ENCODE peak calls at places on chromosome 1, in four cellular contexts. One of them, this sample, is unnamed.

GRCh38 chr1:30514945-30515344 is 208.4 kb downstream of the MATN1 start:
- DNase-seq in NCI-H748 treated with DMSO at 0.1 percent for 48 hours: no peak
- DNase-seq in progenitor cell of endocrine pancreas: peak; percentile 4
- DNase-seq in NCI-H1930: no peak
- DNase-seq in this sample: no peak

GRCh38 chr1:198595765-198596164 is 43.1 kb upstream of the PTPRC start:
- DNase-seq in NCI-H1930: no peak
- DNase-seq in progenitor cell of endocrine pancreas: no peak
- DNase-seq in NCI-H748 treated with DMSO at 0.1 percent for 48 hours: no peak
- DNase-seq in this sample: no peak

GRCh38 chr1:24289937-24290595 is 29.1 kb upstream of the GRHL3 start:
- DNase-seq in progenitor cell of endocrine pancreas: no peak
- DNase-seq in NCI-H1930: peak; percentile 8
- DNase-seq in NCI-H748 treated with DMSO at 0.1 percent for 48 hours: no peak
- DNase-seq in this sample: peak; percentile 36

GRCh38 chr1:235919797-235920475 is 53.2 kb upstream of the LYST start:
- DNase-seq in progenitor cell of endocrine pancreas: no peak
- DNase-seq in NCI-H748 treated with DMSO at 0.1 percent for 48 hours: no peak
- DNase-seq in NCI-H1930: no peak
- DNase-seq in this sample: peak; percentile 67

GRCh38 chr1:52697795-52698674 is at the start of gene COA7:
- DNase-seq in NCI-H748 treated with DMSO at 0.1 percent for 48 hours: peak; percentile 59
- DNase-seq in progenitor cell of endocrine pancreas: peak; percentile 50
- DNase-seq in NCI-H1930: peak; percentile 88
- DNase-seq in this sample: peak; percentile 87

GRCh38 chr1:92186081-92186480 is 31.6 kb upstream of the C1orf146 start:
- DNase-seq in NCI-H748 treated with DMSO at 0.1 percent for 48 hours: no peak
- DNase-seq in NCI-H1930: no peak
- DNase-seq in progenitor cell of endocrine pancreas: no peak
- DNase-seq in this sample: no peak

GRCh38 chr1:64595871-64596515 is 126.1 kb downstream of the CACHD1 start:
- DNase-seq in NCI-H748 treated with DMSO at 0.1 percent for 48 hours: no peak
- DNase-seq in progenitor cell of endocrine pancreas: no peak
- DNase-seq in NCI-H1930: no peak
- DNase-seq in this sample: no peak

GRCh38 chr1:55380313-55380970 is 165.3 kb upstream of the USP24 start:
- DNase-seq in progenitor cell of endocrine pancreas: no peak
- DNase-seq in NCI-H1930: no peak
- DNase-seq in NCI-H748 treated with DMSO at 0.1 percent for 48 hours: no peak
- DNase-seq in this sample: no peak

GRCh38 chr1:227785812-227786608 is 29.5 kb upstream of the PRSS38 start:
- DNase-seq in NCI-H1930: no peak
- DNase-seq in progenitor cell of endocrine pancreas: no peak
- DNase-seq in NCI-H748 treated with DMSO at 0.1 percent for 48 hours: no peak
- DNase-seq in this sample: no peak

GRCh38 chr1:151145158-151146071 is 1.0 kb downstream of the SEMA6C start:
- DNase-seq in NCI-H748 treated with DMSO at 0.1 percent for 48 hours: no peak
- DNase-seq in NCI-H1930: no peak
- DNase-seq in progenitor cell of endocrine pancreas: no peak
- DNase-seq in this sample: no peak

GRCh38 chr1:231954751-231955150 is 328.2 kb downstream of the DISC1 start:
- DNase-seq in NCI-H1930: no peak
- DNase-seq in NCI-H748 treated with DMSO at 0.1 percent for 48 hours: no peak
- DNase-seq in progenitor cell of endocrine pancreas: no peak
- DNase-seq in this sample: no peak

GRCh38 chr1:160408864-160409263 is 8.5 kb downstream of the VANGL2 start:
- DNase-seq in progenitor cell of endocrine pancreas: no peak
- DNase-seq in NCI-H1930: no peak
- DNase-seq in NCI-H748 treated with DMSO at 0.1 percent for 48 hours: no peak
- DNase-seq in this sample: no peak

GRCh38 chr1:243798726-243799125 is 51.3 kb downstream of the AKT3 start:
- DNase-seq in NCI-H1930: no peak
- DNase-seq in progenitor cell of endocrine pancreas: no peak
- DNase-seq in NCI-H748 treated with DMSO at 0.1 percent for 48 hours: no peak
- DNase-seq in this sample: no peak

GRCh38 chr1:19445417-19446342 is 39.7 kb downstream of the CAPZB start:
- DNase-seq in NCI-H1930: no peak
- DNase-seq in progenitor cell of endocrine pancreas: peak; percentile 31
- DNase-seq in NCI-H748 treated with DMSO at 0.1 percent for 48 hours: no peak
- DNase-seq in this sample: no peak

GRCh38 chr1:93042134-93042821 is 36.8 kb upstream of the MTF2 start:
- DNase-seq in NCI-H748 treated with DMSO at 0.1 percent for 48 hours: no peak
- DNase-seq in NCI-H1930: no peak
- DNase-seq in progenitor cell of endocrine pancreas: no peak
- DNase-seq in this sample: no peak

GRCh38 chr1:160746870-160747500 is 7.9 kb downstream of the SLAMF7 start:
- DNase-seq in progenitor cell of endocrine pancreas: no peak
- DNase-seq in NCI-H1930: no peak
- DNase-seq in NCI-H748 treated with DMSO at 0.1 percent for 48 hours: no peak
- DNase-seq in this sample: no peak

GRCh38 chr1:52054496-52055065 is 410 bp downstream of the TXNDC12 start:
- DNase-seq in NCI-H1930: no peak
- DNase-seq in progenitor cell of endocrine pancreas: no peak
- DNase-seq in NCI-H748 treated with DMSO at 0.1 percent for 48 hours: no peak
- DNase-seq in this sample: no peak

GRCh38 chr1:53367503-53368313 is 39.8 kb upstream of the LRP8 start:
- DNase-seq in NCI-H748 treated with DMSO at 0.1 percent for 48 hours: no peak
- DNase-seq in NCI-H1930: no peak
- DNase-seq in progenitor cell of endocrine pancreas: no peak
- DNase-seq in this sample: no peak

GRCh38 chr1:207031632-207032258 is 811 bp downstream of the C1orf116 start:
- DNase-seq in NCI-H1930: no peak
- DNase-seq in NCI-H748 treated with DMSO at 0.1 percent for 48 hours: peak; percentile 42
- DNase-seq in progenitor cell of endocrine pancreas: no peak
- DNase-seq in this sample: peak; percentile 38

GRCh38 chr1:110380667-110381283 is 10.1 kb downstream of the SLC16A4 start:
- DNase-seq in progenitor cell of endocrine pancreas: no peak
- DNase-seq in NCI-H1930: no peak
- DNase-seq in NCI-H748 treated with DMSO at 0.1 percent for 48 hours: no peak
- DNase-seq in this sample: no peak

GRCh38 chr1:70204578-70204977 is 801 bp downstream of the LRRC40 start:
- DNase-seq in progenitor cell of endocrine pancreas: no peak
- DNase-seq in NCI-H748 treated with DMSO at 0.1 percent for 48 hours: no peak
- DNase-seq in NCI-H1930: no peak
- DNase-seq in this sample: no peak

GRCh38 chr1:49051647-49052046 is 275.0 kb upstream of the BEND5 start:
- DNase-seq in NCI-H1930: no peak
- DNase-seq in progenitor cell of endocrine pancreas: no peak
- DNase-seq in NCI-H748 treated with DMSO at 0.1 percent for 48 hours: no peak
- DNase-seq in this sample: no peak

GRCh38 chr1:241591736-241592135 is 48.4 kb downstream of the CHML start:
- DNase-seq in NCI-H1930: no peak
- DNase-seq in NCI-H748 treated with DMSO at 0.1 percent for 48 hours: no peak
- DNase-seq in progenitor cell of endocrine pancreas: no peak
- DNase-seq in this sample: no peak

GRCh38 chr1:21325731-21326387 is 35.6 kb upstream of the ECE1 start:
- DNase-seq in NCI-H1930: no peak
- DNase-seq in progenitor cell of endocrine pancreas: no peak
- DNase-seq in NCI-H748 treated with DMSO at 0.1 percent for 48 hours: no peak
- DNase-seq in this sample: no peak

GRCh38 chr1:1946540-1946939 is 27.5 kb upstream of the TMEM52 start:
- DNase-seq in progenitor cell of endocrine pancreas: no peak
- DNase-seq in NCI-H748 treated with DMSO at 0.1 percent for 48 hours: no peak
- DNase-seq in NCI-H1930: no peak
- DNase-seq in this sample: no peak

GRCh38 chr1:223363057-223363855 is 720 bp downstream of the SUSD4 start:
- DNase-seq in NCI-H748 treated with DMSO at 0.1 percent for 48 hours: peak; percentile 21
- DNase-seq in NCI-H1930: peak; percentile 5
- DNase-seq in progenitor cell of endocrine pancreas: peak; percentile 24
- DNase-seq in this sample: peak; percentile 40

GRCh38 chr1:157985473-157985872 is 8.0 kb upstream of the KIRREL1 start:
- DNase-seq in NCI-H748 treated with DMSO at 0.1 percent for 48 hours: no peak
- DNase-seq in progenitor cell of endocrine pancreas: no peak
- DNase-seq in NCI-H1930: no peak
- DNase-seq in this sample: no peak

GRCh38 chr1:205109711-205110110 is 12.1 kb downstream of the RBBP5 start:
- DNase-seq in NCI-H1930: no peak
- DNase-seq in NCI-H748 treated with DMSO at 0.1 percent for 48 hours: no peak
- DNase-seq in progenitor cell of endocrine pancreas: no peak
- DNase-seq in this sample: no peak

GRCh38 chr1:67659229-67659628 is 25.8 kb upstream of the GADD45A start:
- DNase-seq in NCI-H748 treated with DMSO at 0.1 percent for 48 hours: no peak
- DNase-seq in progenitor cell of endocrine pancreas: no peak
- DNase-seq in NCI-H1930: no peak
- DNase-seq in this sample: no peak

GRCh38 chr1:115669886-115670285 is 28.1 kb downstream of the VANGL1 start:
- DNase-seq in NCI-H1930: no peak
- DNase-seq in progenitor cell of endocrine pancreas: no peak
- DNase-seq in NCI-H748 treated with DMSO at 0.1 percent for 48 hours: no peak
- DNase-seq in this sample: no peak

GRCh38 chr1:118081387-118081786 is 103.6 kb downstream of the SPAG17 start:
- DNase-seq in NCI-H748 treated with DMSO at 0.1 percent for 48 hours: peak; percentile 29
- DNase-seq in NCI-H1930: no peak
- DNase-seq in progenitor cell of endocrine pancreas: no peak
- DNase-seq in this sample: no peak

GRCh38 chr1:42146916-42147320 is 6.3 kb upstream of the GUCA2B start:
- DNase-seq in NCI-H748 treated with DMSO at 0.1 percent for 48 hours: peak; percentile 100
- DNase-seq in progenitor cell of endocrine pancreas: peak; percentile 73
- DNase-seq in NCI-H1930: peak; percentile 60
- DNase-seq in this sample: peak; percentile 78

GRCh38 chr1:17188889-17189631 is 15.9 kb upstream of the PADI1 start:
- DNase-seq in progenitor cell of endocrine pancreas: no peak
- DNase-seq in NCI-H1930: no peak
- DNase-seq in NCI-H748 treated with DMSO at 0.1 percent for 48 hours: no peak
- DNase-seq in this sample: no peak

GRCh38 chr1:194369060-194369459 is 1182.6 kb upstream of the B3GALT2 start:
- DNase-seq in NCI-H748 treated with DMSO at 0.1 percent for 48 hours: no peak
- DNase-seq in progenitor cell of endocrine pancreas: no peak
- DNase-seq in NCI-H1930: no peak
- DNase-seq in this sample: no peak

GRCh38 chr1:226485192-226485591 is 63.4 kb upstream of the STUM start:
- DNase-seq in progenitor cell of endocrine pancreas: no peak
- DNase-seq in NCI-H748 treated with DMSO at 0.1 percent for 48 hours: no peak
- DNase-seq in NCI-H1930: no peak
- DNase-seq in this sample: no peak

GRCh38 chr1:113887776-113888175 is 395 bp upstream of the BCL2L15 start:
- DNase-seq in NCI-H748 treated with DMSO at 0.1 percent for 48 hours: no peak
- DNase-seq in NCI-H1930: no peak
- DNase-seq in progenitor cell of endocrine pancreas: no peak
- DNase-seq in this sample: no peak

GRCh38 chr1:54273092-54273836 is 73.3 kb downstream of the MRPL37 start:
- DNase-seq in progenitor cell of endocrine pancreas: peak; percentile 42
- DNase-seq in NCI-H748 treated with DMSO at 0.1 percent for 48 hours: no peak
- DNase-seq in NCI-H1930: no peak
- DNase-seq in this sample: no peak

GRCh38 chr1:17601643-17602382 is 62.3 kb downstream of the ARHGEF10L start:
- DNase-seq in progenitor cell of endocrine pancreas: no peak
- DNase-seq in NCI-H1930: no peak
- DNase-seq in NCI-H748 treated with DMSO at 0.1 percent for 48 hours: no peak
- DNase-seq in this sample: no peak